ENCODE peak calls at places on chromosomes 16 and 17, in six cellular contexts. M is NB4, O is lung, Y is dorsolateral prefrontal cortex, Q is lower leg skin, U is Panc1. K is an unnamed sample.
A peak's percentile ranks its signal among the peaks of the same experiment; 100 is the strongest.

GRCh38 chr17:19304751-19305150 is 57.8 kb downstream of the B9D1 start:
- DNase-seq in M (no peak), O (no peak), Y (no peak), Q (no peak), U (no peak), K (no peak)

GRCh38 chr17:83182620-83183063 is 103.2 kb downstream of the METRNL start:
- DNase-seq in M (no peak), O (peak; percentile 30), Y (no peak), Q (peak; percentile 91), U (no peak), K (no peak)

GRCh38 chr16:68496689-68497088 is 42.4 kb upstream of the ZFP90 start:
- DNase-seq in M (no peak), O (no peak), Y (no peak), Q (no peak), U (no peak), K (no peak)

GRCh38 chr17:77708936-77709335 is 249.6 kb upstream of the TNRC6C start:
- DNase-seq in M (no peak), O (no peak), Y (no peak), Q (peak; percentile 37), U (no peak), K (no peak)

GRCh38 chr16:22719945-22720344 is 94.0 kb upstream of the HS3ST2 start:
- DNase-seq in M (no peak), O (no peak), Y (no peak), Q (no peak), U (no peak), K (no peak)

GRCh38 chr17:52470553-52470952 is 312.0 kb upstream of the CA10 start:
- DNase-seq in M (no peak), O (no peak), Y (no peak), Q (no peak), U (no peak), K (no peak)

GRCh38 chr17:34519286-34519685 is 60.1 kb upstream of the TMEM132E start:
- DNase-seq in M (peak; percentile 46), O (no peak), Y (no peak), Q (no peak), U (no peak), K (no peak)

GRCh38 chr16:57502048-57502775 is 15.9 kb upstream of the DOK4 start:
- DNase-seq in M (no peak), O (peak; percentile 55), Y (no peak), Q (no peak), U (no peak), K (no peak)

GRCh38 chr17:29906969-29907368 is 23.1 kb downstream of the SSH2 start:
- DNase-seq in M (no peak), O (no peak), Y (no peak), Q (no peak), U (no peak), K (no peak)

GRCh38 chr17:73431401-73432205 is 119.8 kb upstream of the CDC42EP4 start:
- DNase-seq in M (no peak), O (no peak), Y (no peak), Q (no peak), U (no peak), K (no peak)

GRCh38 chr17:1484586-1485310 is 7.7 kb downstream of the MYO1C start:
- DNase-seq in M (peak; percentile 65), O (peak; percentile 69), Y (no peak), Q (peak; percentile 93), U (no peak), K (peak; percentile 41)

GRCh38 chr16:1809281-1809801 is 15.8 kb upstream of the IGFALS start:
- DNase-seq in M (no peak), O (no peak), Y (no peak), Q (no peak), U (no peak), K (no peak)

GRCh38 chr17:78107457-78107856 is 21.1 kb downstream of the TMC6 start:
- DNase-seq in M (no peak), O (no peak), Y (no peak), Q (no peak), U (no peak), K (no peak)

GRCh38 chr17:880074-880870 is 98.1 kb downstream of the MRM3 start:
- DNase-seq in M (no peak), O (no peak), Y (no peak), Q (no peak), U (no peak), K (no peak)

GRCh38 chr16:25747160-25747758 is 55.5 kb downstream of the HS3ST4 start:
- DNase-seq in M (peak; percentile 26), O (no peak), Y (no peak), Q (no peak), U (no peak), K (peak; percentile 37)

GRCh38 chr16:23362460-23363317 is 60.6 kb downstream of the SCNN1B start:
- DNase-seq in M (no peak), O (peak; percentile 89), Y (no peak), Q (peak; percentile 90), U (no peak), K (no peak)

GRCh38 chr16:29925173-29925804 is 737 bp downstream of the KCTD13 start:
- DNase-seq in M (peak; percentile 56), O (no peak), Y (no peak), Q (peak; percentile 62), U (no peak), K (no peak)

GRCh38 chr16:35735403-35736251 is 2276.2 kb downstream of the TP53TG3F start:
- DNase-seq in M (no peak), O (no peak), Y (no peak), Q (peak; percentile 81), U (no peak), K (no peak)

GRCh38 chr16:85715169-85716015 is 26.6 kb upstream of the GINS2 start:
- DNase-seq in M (no peak), O (no peak), Y (no peak), Q (no peak), U (no peak), K (no peak)

GRCh38 chr16:54526916-54527315 is 240.3 kb upstream of the IRX3 start:
- DNase-seq in M (no peak), O (no peak), Y (no peak), Q (no peak), U (no peak), K (no peak)

GRCh38 chr17:80688994-80689635 is 144.5 kb downstream of the RPTOR start:
- DNase-seq in M (no peak), O (no peak), Y (no peak), Q (no peak), U (no peak), K (no peak)

GRCh38 chr17:63517825-63518534 is 5.2 kb upstream of the KCNH6 start:
- DNase-seq in M (no peak), O (no peak), Y (no peak), Q (no peak), U (no peak), K (no peak)

GRCh38 chr17:7503521-7503920 is 19.4 kb downstream of the POLR2A start:
- DNase-seq in M (no peak), O (no peak), Y (no peak), Q (no peak), U (no peak), K (no peak)

GRCh38 chr16:56969769-56970168 is 8.0 kb downstream of the CETP start:
- DNase-seq in M (no peak), O (no peak), Y (no peak), Q (no peak), U (no peak), K (no peak)

GRCh38 chr17:16178836-16179235 is 36.5 kb downstream of the NCOR1 start:
- DNase-seq in M (no peak), O (no peak), Y (no peak), Q (no peak), U (no peak), K (no peak)

GRCh38 chr17:77666881-77667395 is 291.6 kb upstream of the TNRC6C start:
- DNase-seq in M (peak; percentile 84), O (no peak), Y (no peak), Q (no peak), U (no peak), K (no peak)

GRCh38 chr16:6558133-6558532 is 774.5 kb upstream of the RBFOX1 start:
- DNase-seq in M (no peak), O (no peak), Y (no peak), Q (no peak), U (no peak), K (no peak)

GRCh38 chr17:8791910-8792270 is 7.3 kb downstream of the MFSD6L start:
- DNase-seq in M (peak; percentile 52), O (no peak), Y (no peak), Q (peak; percentile 17), U (no peak), K (no peak)

GRCh38 chr17:43406676-43407645 is 8.2 kb downstream of the ARL4D start:
- DNase-seq in M (no peak), O (no peak), Y (peak; percentile 84), Q (no peak), U (no peak), K (no peak)

GRCh38 chr16:48395375-48395774 is 10.2 kb upstream of the SIAH1 start:
- DNase-seq in M (peak; percentile 28), O (no peak), Y (no peak), Q (peak; percentile 53), U (no peak), K (no peak)

GRCh38 chr17:82831041-82831817 is 8.6 kb downstream of the ZNF750 start:
- DNase-seq in M (no peak), O (no peak), Y (no peak), Q (no peak), U (no peak), K (no peak)

GRCh38 chr16:66524601-66525164 is 25.2 kb downstream of the TK2 start:
- DNase-seq in M (peak; percentile 99), O (peak; percentile 55), Y (no peak), Q (peak; percentile 84), U (no peak), K (no peak)
- TF ChIP-seq CTCF in M (peak; percentile 1), O (no peak), Y (no peak), Q (no peak), U (no peak), K (no peak)

DNA sequence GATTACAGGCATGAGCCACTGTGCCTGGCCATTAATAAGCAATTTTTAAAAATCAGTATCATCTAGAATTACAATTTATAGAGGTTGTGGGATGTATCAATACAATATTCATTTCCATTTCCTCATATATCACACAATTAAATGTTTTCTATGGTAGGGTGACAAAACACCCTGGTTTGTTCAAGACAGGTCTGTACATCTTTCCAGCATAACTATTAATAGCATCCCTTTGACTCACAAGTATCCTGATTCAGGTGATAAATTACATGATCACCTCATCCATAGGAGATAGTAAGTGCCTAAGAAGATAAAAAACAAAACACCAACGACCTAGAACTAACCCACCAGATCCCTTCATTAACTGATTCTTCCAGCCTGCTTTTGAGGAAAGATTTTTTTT is 13.1 kb downstream of the COIL start:
- DNase-seq in M (no peak), O (no peak), Y (no peak), Q (no peak), U (no peak), K (no peak)
- TF ChIP-seq CTCF in M (no peak), O (no peak), Y (no peak), Q (no peak), U (no peak), K (no peak)

GRCh38 chr17:58096892-58097291 is 13.7 kb downstream of the DYNLL2 start:
- DNase-seq in M (no peak), O (no peak), Y (no peak), Q (no peak), U (no peak), K (no peak)
- TF ChIP-seq CTCF in M (no peak), O (no peak), Y (no peak), Q (no peak), U (peak; percentile 37), K (peak; percentile 11)

DNA sequence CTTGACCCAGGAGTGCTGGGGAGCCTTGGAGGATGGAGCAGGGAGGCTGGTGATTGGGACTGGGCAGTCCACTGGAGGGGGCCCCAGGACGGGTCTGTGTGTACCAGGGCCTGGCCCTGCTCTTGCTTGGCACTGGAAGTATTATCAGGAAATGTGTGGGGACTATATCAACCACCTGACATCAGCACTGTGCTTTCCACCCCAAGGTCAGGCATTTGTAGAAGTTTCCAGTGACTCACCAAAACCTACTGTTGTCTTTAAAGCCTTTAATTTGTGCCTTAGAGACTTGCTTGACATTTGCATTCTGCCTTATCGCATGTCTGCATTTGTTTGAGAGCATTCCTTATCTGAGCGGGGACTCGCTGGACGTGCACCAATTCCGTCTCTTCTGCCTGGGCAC is 323.1 kb downstream of the FOXL1 start:
- DNase-seq in M (no peak), O (no peak), Y (no peak), Q (no peak), U (no peak), K (no peak)
- TF ChIP-seq CTCF in M (no peak), O (no peak), Y (no peak), Q (no peak), U (no peak), K (no peak)